ENCODE peak calls at places on chromosomes 12 and 14, in five cellular contexts. W, V, X, J and C are unnamed samples.

GRCh38 chr12:132600048-132601032 is 10.0 kb downstream of the LRCOL1 start:
- DNase-seq in W (peak; percentile 64), V (peak; percentile 54), X (no peak), J (peak; percentile 79), C (peak; percentile 79)

GRCh38 chr12:38316391-38317129 is at the start of gene ALG10B:
- DNase-seq in W (peak; percentile 97), V (peak; percentile 94), X (peak; percentile 98), J (peak; percentile 98), C (peak; percentile 96)

GRCh38 chr12:57604454-57605307 is at the start of gene DTX3:
- DNase-seq in W (peak; percentile 20), V (no peak), X (no peak), J (peak; percentile 45), C (peak; percentile 83)

GRCh38 chr12:57815177-57816000 is 3.1 kb downstream of the AVIL start:
- DNase-seq in W (no peak), V (no peak), X (no peak), J (no peak), C (no peak)

GRCh38 chr12:85369365-85370154 is 89.5 kb downstream of the ALX1 start:
- DNase-seq in W (no peak), V (no peak), X (no peak), J (no peak), C (no peak)

GRCh38 chr12:131894981-131895639 is 688 bp downstream of the ULK1 start:
- DNase-seq in W (no peak), V (no peak), X (no peak), J (no peak), C (no peak)

GRCh38 chr12:89574736-89575208 is 48.9 kb upstream of the POC1B start:
- DNase-seq in W (peak; percentile 91), V (no peak), X (no peak), J (peak; percentile 87), C (peak; percentile 16)

GRCh38 chr14:36746907-36747306 is 85.2 kb downstream of the PAX9 start:
- DNase-seq in W (no peak), V (no peak), X (no peak), J (no peak), C (no peak)

GRCh38 chr14:101717663-101718490 is 43.6 kb upstream of the PPP2R5C start:
- DNase-seq in W (no peak), V (no peak), X (peak; percentile 77), J (no peak), C (no peak)

GRCh38 chr12:52251367-52252055 is 18.5 kb downstream of the KRT7 start:
- DNase-seq in W (no peak), V (no peak), X (no peak), J (no peak), C (no peak)

GRCh38 chr14:73058923-73059311 is 583 bp downstream of the RBM25 start:
- DNase-seq in W (peak; percentile 17), V (peak; percentile 39), X (peak; percentile 92), J (peak; percentile 24), C (peak; percentile 50)

GRCh38 chr12:21941522-21942376 is 523 bp upstream of the ABCC9 start:
- DNase-seq in W (peak; percentile 43), V (peak; percentile 51), X (no peak), J (peak; percentile 58), C (peak; percentile 15)

GRCh38 chr12:49945394-49946080 is 5.0 kb upstream of the AQP2 start:
- DNase-seq in W (peak; percentile 65), V (peak; percentile 84), X (peak; percentile 95), J (peak; percentile 86), C (peak; percentile 88)

GRCh38 chr12:119444462-119445044 is 110.0 kb downstream of the CCDC60 start:
- DNase-seq in W (no peak), V (peak; percentile 46), X (no peak), J (peak; percentile 42), C (peak; percentile 82)

GRCh38 chr14:100524933-100525243 is 62.3 kb downstream of the BEGAIN start:
- DNase-seq in W (no peak), V (no peak), X (peak; percentile 88), J (no peak), C (peak; percentile 55)

GRCh38 chr12:110349521-110350151 is 53.9 kb downstream of the ANAPC7 start:
- DNase-seq in W (no peak), V (no peak), X (no peak), J (peak; percentile 41), C (peak; percentile 59)

GRCh38 chr12:104166465-104166864 is 28.5 kb upstream of the NFYB start:
- DNase-seq in W (peak; percentile 59), V (no peak), X (no peak), J (peak; percentile 82), C (no peak)

GRCh38 chr12:121025442-121026226 is 9.3 kb upstream of the C12orf43 start:
- DNase-seq in W (no peak), V (no peak), X (no peak), J (no peak), C (no peak)

GRCh38 chr14:48075487-48075886 is 400.1 kb upstream of the MDGA2 start:
- DNase-seq in W (no peak), V (no peak), X (no peak), J (no peak), C (no peak)
- H3K4me3 ChIP-seq in W (no peak overlapping the region), V (no peak overlapping the region), X (no peak overlapping the region), J (no peak overlapping the region), C (no peak overlapping the region)

GRCh38 chr14:68655961-68656360 is 136.9 kb downstream of the ZFP36L1 start:
- DNase-seq in W (no peak), V (no peak), X (no peak), J (no peak), C (no peak)
- TF ChIP-seq CTCF in W (peak; percentile 3), V (no peak), X (peak; percentile 27), J (no peak), C (no peak)

GRCh38 chr14:21066882-21067502 is 3.1 kb upstream of the ARHGEF40 start:
- DNase-seq in W (no peak), V (no peak), X (no peak), J (no peak), C (no peak)

GRCh38 chr14:21070610-21071224 is 613 bp downstream of the ARHGEF40 start:
- DNase-seq in W (peak; percentile 40), V (no peak), X (no peak), J (peak; percentile 60), C (peak; percentile 56)

GRCh38 chr14:21070083-21070609 is at the start of gene ARHGEF40:
- DNase-seq in W (peak; percentile 56), V (no peak), X (no peak), J (peak; percentile 66), C (no peak)

GRCh38 chr14:21069388-21070082 is 569 bp upstream of the ARHGEF40 start:
- DNase-seq in W (peak; percentile 37), V (no peak), X (no peak), J (peak; percentile 71), C (peak; percentile 65)

DNA sequence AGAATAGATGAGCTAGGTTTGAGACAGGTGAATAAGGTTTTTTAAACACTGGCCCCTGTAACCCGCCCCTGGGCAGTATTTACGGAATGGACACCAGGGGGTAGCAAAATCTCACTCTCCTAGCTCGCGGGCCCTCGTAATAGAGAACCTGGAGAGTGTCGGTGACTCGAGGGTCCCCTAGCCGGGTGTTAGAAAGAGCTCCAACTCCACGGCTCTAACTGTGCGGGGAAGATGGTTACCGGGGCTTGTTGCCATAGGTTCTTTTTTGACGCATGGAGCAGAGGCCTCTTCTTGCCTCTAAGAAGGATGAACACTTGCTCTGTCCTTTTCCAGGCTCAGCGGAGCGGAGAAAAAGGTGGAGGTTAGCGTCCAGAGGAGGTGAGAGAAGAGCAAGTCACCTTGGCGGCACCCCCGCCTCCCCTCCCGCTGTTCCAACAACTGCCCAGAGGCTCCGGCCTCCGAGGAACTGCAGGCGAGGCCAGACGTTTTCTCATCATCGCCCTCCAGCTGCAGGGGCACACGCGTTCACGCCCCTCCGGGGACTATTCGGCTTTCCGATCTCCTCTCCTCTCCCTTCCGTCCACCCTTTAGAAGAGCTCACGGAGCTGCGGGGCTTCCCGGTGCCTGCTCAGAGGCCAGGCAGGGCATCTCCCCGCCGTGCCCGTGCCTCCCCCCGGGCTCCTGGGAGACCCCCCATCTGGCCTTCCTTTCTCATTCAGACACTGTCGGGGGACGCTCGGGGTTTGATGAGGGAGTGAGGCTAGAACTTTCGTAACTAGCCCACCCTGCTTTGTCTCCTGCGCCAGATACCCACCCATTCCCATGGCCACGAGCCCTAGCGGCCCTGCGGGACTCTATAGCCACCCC is 1.4 kb upstream of the ARHGEF40 start:
- DNase-seq in W (peak; percentile 48), V (peak; percentile 69), X (no peak), J (peak; percentile 63), C (peak; percentile 68)
- H3K4me3 ChIP-seq in W (peak overlapping the region; percentile 72), V (no peak overlapping the region), X (peak overlapping the region; percentile 79), J (peak overlapping the region; percentile 85), C (peak overlapping the region; percentile 68)

GRCh38 chr12:6915789-6916285 is 1.5 kb downstream of the ENO2 start:
- DNase-seq in W (no peak), V (no peak), X (no peak), J (no peak), C (no peak)
- TF ChIP-seq CTCF in W (no peak), V (no peak), X (no peak), J (no peak), C (no peak)

DNA sequence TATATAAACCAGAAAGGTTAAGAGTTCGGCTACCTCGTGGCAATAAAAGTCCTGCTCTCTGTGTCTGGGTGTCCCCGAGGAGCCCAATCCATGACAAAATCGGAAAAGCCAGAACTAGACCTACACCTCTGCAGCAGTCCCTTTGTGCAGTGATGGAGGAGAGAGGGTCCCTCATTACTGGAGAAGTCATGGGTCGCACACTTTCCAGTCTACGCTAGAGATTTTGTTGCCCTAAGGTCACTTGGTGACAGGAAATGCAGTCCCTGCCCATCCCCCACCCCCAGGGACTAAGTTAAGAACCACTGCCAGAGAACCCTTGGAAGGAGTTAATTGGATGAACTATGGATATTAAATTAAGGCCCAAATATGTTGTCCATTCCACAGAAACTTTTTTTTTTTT is 104.4 kb upstream of the ATF7IP start:
- DNase-seq in W (no peak), V (no peak), X (no peak), J (no peak), C (no peak)
- H3K4me3 ChIP-seq in W (no peak overlapping the region), V (no peak overlapping the region), X (peak overlapping the region; percentile 37), J (no peak overlapping the region), C (peak overlapping the region; percentile 27)